ENCODE peak calls at places on chromosomes 12 and 14, in seven cellular contexts. One of them, this sample, is unnamed.

GRCh38 chr12:51357374-51358047 is 11.0 kb upstream of the CELA1 start:
- DNase-seq in thoracic aorta: no peak
- DNase-seq in tibial nerve: no peak
- DNase-seq in foreskin fibroblast: no peak
- DNase-seq in heart left ventricle: no peak
- DNase-seq in stomach: no peak
- DNase-seq in fibroblast of lung: no peak
- DNase-seq in this sample: no peak

GRCh38 chr12:43285248-43285647 is 266.8 kb downstream of the ADAMTS20 start:
- DNase-seq in thoracic aorta: no peak
- DNase-seq in tibial nerve: peak; percentile 11
- DNase-seq in foreskin fibroblast: peak; percentile 91
- DNase-seq in heart left ventricle: no peak
- DNase-seq in stomach: no peak
- DNase-seq in fibroblast of lung: peak; percentile 99
- DNase-seq in this sample: peak; percentile 81

GRCh38 chr14:72000907-72001306 is 68.7 kb downstream of the RGS6 start:
- DNase-seq in thoracic aorta: no peak
- DNase-seq in tibial nerve: peak; percentile 60
- DNase-seq in foreskin fibroblast: no peak
- DNase-seq in heart left ventricle: peak; percentile 67
- DNase-seq in stomach: no peak
- DNase-seq in fibroblast of lung: no peak
- DNase-seq in this sample: no peak

GRCh38 chr14:85131523-85131922 is 398.4 kb upstream of the FLRT2 start:
- DNase-seq in thoracic aorta: no peak
- DNase-seq in tibial nerve: no peak
- DNase-seq in foreskin fibroblast: no peak
- DNase-seq in heart left ventricle: no peak
- DNase-seq in stomach: peak; percentile 57
- DNase-seq in fibroblast of lung: no peak
- DNase-seq in this sample: no peak

GRCh38 chr14:33692762-33693161 is 258.1 kb downstream of the EGLN3 start:
- DNase-seq in thoracic aorta: no peak
- DNase-seq in tibial nerve: no peak
- DNase-seq in foreskin fibroblast: peak; percentile 68
- DNase-seq in heart left ventricle: no peak
- DNase-seq in stomach: no peak
- DNase-seq in fibroblast of lung: peak; percentile 97
- DNase-seq in this sample: peak; percentile 76

GRCh38 chr12:52401926-52402325 is 4.2 kb downstream of the KRT82 start:
- DNase-seq in thoracic aorta: no peak
- DNase-seq in tibial nerve: no peak
- DNase-seq in foreskin fibroblast: no peak
- DNase-seq in heart left ventricle: no peak
- DNase-seq in stomach: no peak
- DNase-seq in fibroblast of lung: no peak
- DNase-seq in this sample: no peak

GRCh38 chr12:32198555-32198954 is 91.9 kb downstream of the BICD1 start:
- DNase-seq in thoracic aorta: no peak
- DNase-seq in tibial nerve: no peak
- DNase-seq in foreskin fibroblast: peak; percentile 69
- DNase-seq in heart left ventricle: no peak
- DNase-seq in stomach: no peak
- DNase-seq in fibroblast of lung: peak; percentile 41
- DNase-seq in this sample: no peak

GRCh38 chr14:29321646-29322045 is 555.1 kb downstream of the FOXG1 start:
- DNase-seq in thoracic aorta: no peak
- DNase-seq in tibial nerve: no peak
- DNase-seq in foreskin fibroblast: peak; percentile 80
- DNase-seq in heart left ventricle: no peak
- DNase-seq in stomach: no peak
- DNase-seq in fibroblast of lung: peak; percentile 90
- DNase-seq in this sample: no peak

GRCh38 chr12:58818546-58818945 is 101.8 kb downstream of the LRIG3 start:
- DNase-seq in thoracic aorta: no peak
- DNase-seq in tibial nerve: no peak
- DNase-seq in foreskin fibroblast: peak; percentile 26
- DNase-seq in heart left ventricle: no peak
- DNase-seq in stomach: no peak
- DNase-seq in fibroblast of lung: peak; percentile 38
- DNase-seq in this sample: no peak

GRCh38 chr12:98771811-98772752 is 127.0 kb downstream of the APAF1 start:
- DNase-seq in thoracic aorta: no peak
- DNase-seq in tibial nerve: no peak
- DNase-seq in foreskin fibroblast: no peak
- DNase-seq in heart left ventricle: no peak
- DNase-seq in stomach: no peak
- DNase-seq in fibroblast of lung: no peak
- DNase-seq in this sample: no peak

GRCh38 chr14:62409909-62410308 is 635.3 kb downstream of the KCNH5 start:
- DNase-seq in thoracic aorta: no peak
- DNase-seq in tibial nerve: no peak
- DNase-seq in foreskin fibroblast: peak; percentile 16
- DNase-seq in heart left ventricle: no peak
- DNase-seq in stomach: no peak
- DNase-seq in fibroblast of lung: peak; percentile 73
- DNase-seq in this sample: no peak

GRCh38 chr12:105204127-105204526 is 31.8 kb downstream of the APPL2 start:
- DNase-seq in thoracic aorta: no peak
- DNase-seq in tibial nerve: no peak
- DNase-seq in foreskin fibroblast: no peak
- DNase-seq in heart left ventricle: no peak
- DNase-seq in stomach: no peak
- DNase-seq in fibroblast of lung: no peak
- DNase-seq in this sample: no peak

GRCh38 chr12:98296462-98297079 is 218.8 kb upstream of the TMPO start:
- DNase-seq in thoracic aorta: no peak
- DNase-seq in tibial nerve: no peak
- DNase-seq in foreskin fibroblast: no peak
- DNase-seq in heart left ventricle: no peak
- DNase-seq in stomach: no peak
- DNase-seq in fibroblast of lung: peak; percentile 6
- DNase-seq in this sample: no peak

GRCh38 chr12:58529114-58529665 is 391.1 kb downstream of the LRIG3 start:
- DNase-seq in thoracic aorta: no peak
- DNase-seq in tibial nerve: no peak
- DNase-seq in foreskin fibroblast: peak; percentile 80
- DNase-seq in heart left ventricle: no peak
- DNase-seq in stomach: no peak
- DNase-seq in fibroblast of lung: peak; percentile 87
- DNase-seq in this sample: no peak

GRCh38 chr14:63203618-63204406 is 431 bp upstream of the RHOJ start:
- DNase-seq in thoracic aorta: peak; percentile 40
- DNase-seq in tibial nerve: peak; percentile 88
- DNase-seq in foreskin fibroblast: peak; percentile 84
- DNase-seq in heart left ventricle: peak; percentile 75
- DNase-seq in stomach: peak; percentile 47
- DNase-seq in fibroblast of lung: peak; percentile 99
- DNase-seq in this sample: peak; percentile 69

GRCh38 chr12:78406776-78407335 is 457.7 kb upstream of the SYT1 start:
- DNase-seq in thoracic aorta: no peak
- DNase-seq in tibial nerve: no peak
- DNase-seq in foreskin fibroblast: no peak
- DNase-seq in heart left ventricle: no peak
- DNase-seq in stomach: no peak
- DNase-seq in fibroblast of lung: peak; percentile 61
- DNase-seq in this sample: no peak

GRCh38 chr12:6927999-6928702 is 392 bp downstream of the ATN1 start:
- DNase-seq in thoracic aorta: no peak
- DNase-seq in tibial nerve: no peak
- DNase-seq in foreskin fibroblast: no peak
- DNase-seq in heart left ventricle: no peak
- DNase-seq in stomach: no peak
- DNase-seq in fibroblast of lung: no peak
- DNase-seq in this sample: no peak

GRCh38 chr12:128619263-128619662 is 204.5 kb downstream of the SLC15A4 start:
- DNase-seq in thoracic aorta: no peak
- DNase-seq in tibial nerve: no peak
- DNase-seq in foreskin fibroblast: no peak
- DNase-seq in heart left ventricle: no peak
- DNase-seq in stomach: no peak
- DNase-seq in fibroblast of lung: no peak
- DNase-seq in this sample: no peak

GRCh38 chr12:79250186-79250585 is 385.6 kb downstream of the SYT1 start:
- DNase-seq in thoracic aorta: no peak
- DNase-seq in tibial nerve: no peak
- DNase-seq in foreskin fibroblast: peak; percentile 11
- DNase-seq in heart left ventricle: no peak
- DNase-seq in stomach: no peak
- DNase-seq in fibroblast of lung: peak; percentile 79
- DNase-seq in this sample: no peak

GRCh38 chr12:3744216-3744883 is 8.6 kb downstream of the CRACR2A start:
- DNase-seq in thoracic aorta: no peak
- DNase-seq in tibial nerve: no peak
- DNase-seq in foreskin fibroblast: no peak
- DNase-seq in heart left ventricle: no peak
- DNase-seq in stomach: no peak
- DNase-seq in fibroblast of lung: no peak
- DNase-seq in this sample: no peak

GRCh38 chr12:106015646-106016045 is 123.1 kb downstream of the NUAK1 start:
- DNase-seq in thoracic aorta: no peak
- DNase-seq in tibial nerve: no peak
- DNase-seq in foreskin fibroblast: no peak
- DNase-seq in heart left ventricle: no peak
- DNase-seq in stomach: no peak
- DNase-seq in fibroblast of lung: no peak
- DNase-seq in this sample: no peak

GRCh38 chr12:89259831-89260230 is 92.5 kb downstream of the DUSP6 start:
- DNase-seq in thoracic aorta: no peak
- DNase-seq in tibial nerve: no peak
- DNase-seq in foreskin fibroblast: no peak
- DNase-seq in heart left ventricle: no peak
- DNase-seq in stomach: no peak
- DNase-seq in fibroblast of lung: peak; percentile 27
- DNase-seq in this sample: no peak

DNA sequence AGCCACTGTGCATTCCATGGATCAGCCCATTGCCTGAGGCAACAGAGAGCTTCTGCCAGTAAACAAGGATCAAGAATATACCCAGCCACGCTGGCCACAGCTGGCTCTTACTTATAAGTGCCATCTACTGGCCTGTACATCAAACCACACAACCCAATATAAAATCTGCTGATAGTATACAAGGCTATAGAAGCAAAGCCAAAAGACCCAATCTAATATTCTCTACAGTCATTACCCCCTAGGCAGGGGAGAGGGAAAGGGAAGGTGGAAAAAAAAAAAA is 4.4 kb upstream of the FAM186B start:
- DNase-seq in thoracic aorta: no peak
- DNase-seq in tibial nerve: no peak
- DNase-seq in foreskin fibroblast: no peak
- DNase-seq in heart left ventricle: no peak
- DNase-seq in stomach: no peak
- DNase-seq in fibroblast of lung: no peak
- DNase-seq in this sample: no peak
- TF ChIP-seq CTCF in thoracic aorta: no peak
- TF ChIP-seq CTCF in tibial nerve: no peak
- TF ChIP-seq CTCF in foreskin fibroblast: no peak
- TF ChIP-seq CTCF in heart left ventricle: no peak
- TF ChIP-seq CTCF in stomach: no peak
- TF ChIP-seq CTCF in fibroblast of lung: peak; percentile 3
- TF ChIP-seq CTCF in this sample: no peak

GRCh38 chr12:54414191-54414525 is 4.9 kb downstream of the ITGA5 start:
- DNase-seq in thoracic aorta: no peak
- DNase-seq in tibial nerve: no peak
- DNase-seq in foreskin fibroblast: no peak
- DNase-seq in heart left ventricle: no peak
- DNase-seq in stomach: no peak
- DNase-seq in fibroblast of lung: no peak
- DNase-seq in this sample: no peak
- H3K4me3 ChIP-seq in thoracic aorta: peak overlapping the region; percentile 100
- H3K4me3 ChIP-seq in tibial nerve: no peak overlapping the region
- H3K4me3 ChIP-seq in foreskin fibroblast: no peak overlapping the region
- H3K4me3 ChIP-seq in heart left ventricle: peak overlapping the region; percentile 36
- H3K4me3 ChIP-seq in stomach: peak overlapping the region; percentile 4
- H3K4me3 ChIP-seq in fibroblast of lung: peak overlapping the region; percentile 28
- H3K4me3 ChIP-seq in this sample: no peak overlapping the region

DNA sequence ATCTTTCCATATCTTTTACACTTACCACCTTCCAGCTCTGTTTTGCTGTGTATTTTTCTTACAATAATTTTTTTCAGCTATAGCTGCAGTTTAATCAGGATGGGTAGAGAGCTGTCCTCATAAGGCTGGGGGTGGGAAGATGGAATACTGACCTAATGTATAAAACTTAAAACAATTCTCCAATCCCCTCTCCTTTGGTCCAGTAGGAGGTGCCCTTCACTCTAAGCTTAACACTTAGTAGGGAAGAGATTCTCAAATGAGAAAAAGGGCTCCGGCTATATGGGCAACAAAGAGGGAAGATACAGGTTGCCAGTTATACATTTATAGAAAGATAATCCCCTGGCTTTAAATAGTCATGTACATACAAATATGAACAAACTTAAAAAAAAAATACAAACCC is 2.8 kb downstream of the ORMDL2 start:
- DNase-seq in thoracic aorta: no peak
- DNase-seq in tibial nerve: no peak
- DNase-seq in foreskin fibroblast: no peak
- DNase-seq in heart left ventricle: no peak
- DNase-seq in stomach: no peak
- DNase-seq in fibroblast of lung: no peak
- DNase-seq in this sample: no peak
- TF ChIP-seq CTCF in thoracic aorta: no peak
- TF ChIP-seq CTCF in tibial nerve: no peak
- TF ChIP-seq CTCF in foreskin fibroblast: peak; percentile 23
- TF ChIP-seq CTCF in heart left ventricle: no peak
- TF ChIP-seq CTCF in stomach: no peak
- TF ChIP-seq CTCF in fibroblast of lung: peak; percentile 35
- TF ChIP-seq CTCF in this sample: no peak

DNA sequence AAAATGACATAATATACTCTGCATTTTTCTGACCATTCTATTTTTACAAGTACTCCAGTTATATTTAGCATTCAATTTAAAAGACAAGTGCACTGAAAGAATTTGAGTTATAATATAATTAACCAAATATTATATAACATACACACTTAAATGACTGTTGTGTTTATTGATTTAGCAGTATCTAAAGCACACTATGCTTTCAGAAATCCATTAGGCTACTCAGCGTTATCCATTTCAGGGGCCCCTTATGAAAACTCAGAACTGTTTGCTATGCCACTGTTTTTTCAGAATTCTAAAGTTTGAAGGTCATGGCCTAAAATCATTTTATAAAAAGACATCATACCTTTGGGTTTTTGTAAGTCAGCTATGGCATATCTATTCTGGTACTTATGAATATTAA is 57.1 kb downstream of the HECTD4 start:
- DNase-seq in thoracic aorta: no peak
- DNase-seq in tibial nerve: no peak
- DNase-seq in foreskin fibroblast: no peak
- DNase-seq in heart left ventricle: no peak
- DNase-seq in stomach: no peak
- DNase-seq in fibroblast of lung: no peak
- DNase-seq in this sample: no peak
- H3K4me3 ChIP-seq in thoracic aorta: no peak overlapping the region
- H3K4me3 ChIP-seq in tibial nerve: no peak overlapping the region
- H3K4me3 ChIP-seq in foreskin fibroblast: no peak overlapping the region
- H3K4me3 ChIP-seq in heart left ventricle: no peak overlapping the region
- H3K4me3 ChIP-seq in stomach: no peak overlapping the region
- H3K4me3 ChIP-seq in fibroblast of lung: no peak overlapping the region
- H3K4me3 ChIP-seq in this sample: no peak overlapping the region